ENCODE peak calls at places on chromosomes 13 and 19, in ten cellular contexts. One of them, this sample, is unnamed.

GRCh38 chr19:44113784-44114390 is 688 bp downstream of the ZNF225 start:
- DNase-seq in ascending aorta: no peak
- DNase-seq in right lobe of liver: no peak
- DNase-seq in heart right ventricle: no peak
- DNase-seq in GM23338: peak; percentile 21
- DNase-seq in neural progenitor cell: peak; percentile 20
- DNase-seq in left lung: no peak
- DNase-seq in breast epithelium: no peak
- DNase-seq in fibroblast of lung: no peak
- DNase-seq in HepG2: no peak
- DNase-seq in this sample: no peak

GRCh38 chr13:73683746-73684145 is 450.5 kb downstream of the KLF12 start:
- DNase-seq in ascending aorta: no peak
- DNase-seq in right lobe of liver: no peak
- DNase-seq in heart right ventricle: no peak
- DNase-seq in GM23338: no peak
- DNase-seq in neural progenitor cell: no peak
- DNase-seq in left lung: no peak
- DNase-seq in breast epithelium: no peak
- DNase-seq in fibroblast of lung: no peak
- DNase-seq in HepG2: no peak
- DNase-seq in this sample: no peak

GRCh38 chr19:45376045-45376724 is 5.8 kb upstream of the ERCC2 start:
- DNase-seq in ascending aorta: no peak
- DNase-seq in right lobe of liver: no peak
- DNase-seq in heart right ventricle: no peak
- DNase-seq in GM23338: peak; percentile 96
- DNase-seq in neural progenitor cell: peak; percentile 85
- DNase-seq in left lung: peak; percentile 43
- DNase-seq in breast epithelium: no peak
- DNase-seq in fibroblast of lung: peak; percentile 73
- DNase-seq in HepG2: peak; percentile 91
- DNase-seq in this sample: no peak

GRCh38 chr13:48151766-48152165 is 56.9 kb upstream of the MED4 start:
- DNase-seq in ascending aorta: no peak
- DNase-seq in right lobe of liver: no peak
- DNase-seq in heart right ventricle: no peak
- DNase-seq in GM23338: no peak
- DNase-seq in neural progenitor cell: no peak
- DNase-seq in left lung: no peak
- DNase-seq in breast epithelium: no peak
- DNase-seq in fibroblast of lung: no peak
- DNase-seq in HepG2: no peak
- DNase-seq in this sample: no peak

GRCh38 chr19:34067861-34068271 is 104.4 kb upstream of the LSM14A start:
- DNase-seq in ascending aorta: no peak
- DNase-seq in right lobe of liver: no peak
- DNase-seq in heart right ventricle: no peak
- DNase-seq in GM23338: no peak
- DNase-seq in neural progenitor cell: no peak
- DNase-seq in left lung: no peak
- DNase-seq in breast epithelium: no peak
- DNase-seq in fibroblast of lung: no peak
- DNase-seq in HepG2: no peak
- DNase-seq in this sample: no peak

GRCh38 chr13:44382635-44383145 is 9.1 kb downstream of the SERP2 start:
- DNase-seq in ascending aorta: no peak
- DNase-seq in right lobe of liver: no peak
- DNase-seq in heart right ventricle: peak; percentile 37
- DNase-seq in GM23338: no peak
- DNase-seq in neural progenitor cell: no peak
- DNase-seq in left lung: no peak
- DNase-seq in breast epithelium: no peak
- DNase-seq in fibroblast of lung: no peak
- DNase-seq in HepG2: no peak
- DNase-seq in this sample: no peak

GRCh38 chr13:104286566-104287290 is 1220.5 kb upstream of the SLC10A2 start:
- DNase-seq in ascending aorta: no peak
- DNase-seq in right lobe of liver: no peak
- DNase-seq in heart right ventricle: no peak
- DNase-seq in GM23338: peak; percentile 33
- DNase-seq in neural progenitor cell: peak; percentile 46
- DNase-seq in left lung: no peak
- DNase-seq in breast epithelium: no peak
- DNase-seq in fibroblast of lung: no peak
- DNase-seq in HepG2: no peak
- DNase-seq in this sample: no peak

GRCh38 chr13:32314968-32315254 is 252 bp downstream of the ZAR1L start:
- DNase-seq in ascending aorta: no peak
- DNase-seq in right lobe of liver: no peak
- DNase-seq in heart right ventricle: no peak
- DNase-seq in GM23338: peak; percentile 85
- DNase-seq in neural progenitor cell: peak; percentile 55
- DNase-seq in left lung: no peak
- DNase-seq in breast epithelium: no peak
- DNase-seq in fibroblast of lung: peak; percentile 63
- DNase-seq in HepG2: peak; percentile 40
- DNase-seq in this sample: no peak

GRCh38 chr13:113452942-113453901 is at the start of gene ADPRHL1:
- DNase-seq in ascending aorta: no peak
- DNase-seq in right lobe of liver: no peak
- DNase-seq in heart right ventricle: peak; percentile 61
- DNase-seq in GM23338: no peak
- DNase-seq in neural progenitor cell: no peak
- DNase-seq in left lung: no peak
- DNase-seq in breast epithelium: peak; percentile 43
- DNase-seq in fibroblast of lung: no peak
- DNase-seq in HepG2: no peak
- DNase-seq in this sample: no peak

DNA sequence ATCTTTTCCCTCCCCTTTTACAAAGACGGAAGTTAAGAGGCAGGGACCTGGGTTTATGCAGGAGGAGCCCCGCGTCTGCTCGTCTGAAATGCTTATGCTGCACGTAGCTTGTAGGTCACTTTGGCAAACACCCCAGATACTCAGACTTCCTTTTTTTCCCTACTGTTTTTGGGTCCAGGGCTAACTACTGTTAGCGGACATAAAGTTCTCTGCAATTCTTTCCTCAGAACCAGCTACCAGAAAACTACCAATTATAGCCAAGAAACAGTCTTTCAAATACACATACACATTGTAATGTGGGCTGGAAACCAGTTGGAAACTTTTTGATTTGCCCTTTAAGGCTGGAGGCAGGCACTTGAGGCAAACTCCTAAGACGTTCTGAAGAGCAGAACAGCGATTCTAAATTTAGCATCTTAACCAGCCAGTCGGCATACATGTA is 50.7 kb downstream of the EFNB2 start:
- DNase-seq in ascending aorta: no peak
- DNase-seq in right lobe of liver: no peak
- DNase-seq in heart right ventricle: no peak
- DNase-seq in GM23338: no peak
- DNase-seq in neural progenitor cell: no peak
- DNase-seq in left lung: peak; percentile 46
- DNase-seq in breast epithelium: no peak
- DNase-seq in fibroblast of lung: peak; percentile 65
- DNase-seq in HepG2: no peak
- DNase-seq in this sample: no peak
- H3K4me3 ChIP-seq in ascending aorta: peak overlapping the region; percentile 58
- H3K4me3 ChIP-seq in right lobe of liver: no peak overlapping the region
- H3K4me3 ChIP-seq in heart right ventricle: peak overlapping the region; percentile 32
- H3K4me3 ChIP-seq in GM23338: no peak overlapping the region
- H3K4me3 ChIP-seq in neural progenitor cell: no peak overlapping the region
- H3K4me3 ChIP-seq in left lung: no peak overlapping the region
- H3K4me3 ChIP-seq in breast epithelium: peak overlapping the region; percentile 20
- H3K4me3 ChIP-seq in fibroblast of lung: peak overlapping the region; percentile 31
- H3K4me3 ChIP-seq in HepG2: no peak overlapping the region
- H3K4me3 ChIP-seq in this sample: peak overlapping the region; percentile 22

GRCh38 chr13:40475617-40476016 is 190.8 kb downstream of the FOXO1 start:
- DNase-seq in ascending aorta: no peak
- DNase-seq in right lobe of liver: no peak
- DNase-seq in heart right ventricle: no peak
- DNase-seq in GM23338: no peak
- DNase-seq in neural progenitor cell: no peak
- DNase-seq in left lung: no peak
- DNase-seq in breast epithelium: no peak
- DNase-seq in fibroblast of lung: no peak
- DNase-seq in HepG2: no peak
- DNase-seq in this sample: no peak
- H3K4me1 ChIP-seq in ascending aorta: peaks cover 11% of the 10 kb centered on the region
- H3K4me1 ChIP-seq in right lobe of liver: peaks cover 18% of the 10 kb centered on the region
- H3K4me1 ChIP-seq in heart right ventricle: peaks cover 51% of the 10 kb centered on the region
- H3K4me1 ChIP-seq in GM23338: peaks cover 13% of the 10 kb centered on the region
- H3K4me1 ChIP-seq in neural progenitor cell: peaks cover 10% of the 10 kb centered on the region
- H3K4me1 ChIP-seq in left lung: peaks cover 21% of the 10 kb centered on the region
- H3K4me1 ChIP-seq in breast epithelium: no peaks in the 10 kb centered on the region
- H3K4me1 ChIP-seq in fibroblast of lung: no peaks in the 10 kb centered on the region
- H3K4me1 ChIP-seq in HepG2: peaks cover 82% of the 10 kb centered on the region
- H3K4me1 ChIP-seq in this sample: peaks cover 24% of the 10 kb centered on the region

DNA sequence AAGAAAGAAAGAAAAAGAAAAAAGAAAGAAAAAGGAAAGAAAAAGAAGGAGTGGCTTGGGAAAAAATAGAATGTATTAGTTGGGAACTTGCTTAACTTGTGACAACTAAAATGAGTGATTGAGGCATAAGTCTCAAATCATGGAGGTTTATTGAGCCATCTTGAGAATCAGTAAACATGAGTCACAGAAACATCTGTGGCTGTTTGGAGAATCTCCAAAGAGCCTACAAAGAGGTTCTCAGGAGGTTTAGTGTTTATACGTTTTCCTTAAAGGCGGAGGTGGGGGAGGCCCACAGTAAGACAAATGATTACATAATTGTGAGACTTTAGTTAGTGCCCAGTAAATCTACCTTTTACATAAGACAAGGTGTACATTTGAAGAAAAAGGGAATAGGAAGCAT is 38.6 kb downstream of the WDR87 start:
- DNase-seq in ascending aorta: no peak
- DNase-seq in right lobe of liver: no peak
- DNase-seq in heart right ventricle: no peak
- DNase-seq in GM23338: no peak
- DNase-seq in neural progenitor cell: no peak
- DNase-seq in left lung: no peak
- DNase-seq in breast epithelium: no peak
- DNase-seq in fibroblast of lung: peak; percentile 84
- DNase-seq in HepG2: no peak
- DNase-seq in this sample: no peak
- H3K27ac ChIP-seq in ascending aorta: no peak overlapping the region
- H3K27ac ChIP-seq in right lobe of liver: no peak overlapping the region
- H3K27ac ChIP-seq in heart right ventricle: no peak overlapping the region
- H3K27ac ChIP-seq in GM23338: no peak overlapping the region
- H3K27ac ChIP-seq in neural progenitor cell: no peak overlapping the region
- H3K27ac ChIP-seq in left lung: no peak overlapping the region
- H3K27ac ChIP-seq in breast epithelium: no peak overlapping the region
- H3K27ac ChIP-seq in fibroblast of lung: no peak overlapping the region
- H3K27ac ChIP-seq in HepG2: no peak overlapping the region
- H3K27ac ChIP-seq in this sample: no peak overlapping the region

DNA sequence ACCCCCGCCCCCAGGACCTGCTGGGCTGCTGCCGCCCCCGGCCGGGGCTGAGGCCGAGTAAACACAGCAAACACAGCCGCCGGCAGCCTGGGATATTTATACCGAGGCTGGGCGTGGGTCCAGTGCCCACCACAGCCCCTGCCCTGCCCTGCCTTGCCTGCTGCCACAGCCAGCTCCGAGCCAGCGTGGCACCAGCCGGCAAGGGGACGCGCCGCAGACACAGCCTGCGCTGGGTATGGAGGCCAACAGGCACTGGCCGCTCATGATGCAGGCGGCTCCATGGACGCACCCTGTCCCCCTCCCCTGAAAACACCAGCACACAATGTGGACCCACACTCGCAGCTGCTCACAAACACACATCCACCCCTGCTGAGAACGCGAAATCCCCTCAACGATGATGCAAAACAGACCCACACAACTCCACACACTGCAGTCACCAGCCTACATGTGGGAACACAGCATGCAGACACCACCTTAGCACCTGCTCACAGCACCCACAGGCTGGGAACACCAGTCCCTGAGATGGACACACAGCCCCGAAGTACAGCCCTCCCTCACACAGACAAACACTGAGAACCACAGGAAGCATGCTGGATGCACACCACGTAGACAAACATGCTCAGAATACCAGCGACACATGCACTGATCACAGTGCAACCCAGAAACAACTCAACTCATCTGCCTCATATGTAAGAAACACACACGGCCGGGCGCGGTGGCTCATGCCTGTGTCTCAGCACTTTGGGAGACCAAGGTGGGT is 16.2 kb downstream of the CCDC97 start:
- DNase-seq in ascending aorta: no peak
- DNase-seq in right lobe of liver: no peak
- DNase-seq in heart right ventricle: no peak
- DNase-seq in GM23338: no peak
- DNase-seq in neural progenitor cell: no peak
- DNase-seq in left lung: no peak
- DNase-seq in breast epithelium: no peak
- DNase-seq in fibroblast of lung: peak; percentile 40
- DNase-seq in HepG2: peak; percentile 56
- DNase-seq in this sample: no peak
- H3K4me3 ChIP-seq in ascending aorta: peak overlapping the region; percentile 62
- H3K4me3 ChIP-seq in right lobe of liver: no peak overlapping the region
- H3K4me3 ChIP-seq in heart right ventricle: peak overlapping the region; percentile 47
- H3K4me3 ChIP-seq in GM23338: peak overlapping the region; percentile 71
- H3K4me3 ChIP-seq in neural progenitor cell: peak overlapping the region; percentile 46
- H3K4me3 ChIP-seq in left lung: peak overlapping the region; percentile 36
- H3K4me3 ChIP-seq in breast epithelium: peak overlapping the region; percentile 44
- H3K4me3 ChIP-seq in fibroblast of lung: no peak overlapping the region
- H3K4me3 ChIP-seq in HepG2: peak overlapping the region; percentile 69
- H3K4me3 ChIP-seq in this sample: peak overlapping the region; percentile 45